ENCODE peak calls at places on chromosomes 1 and 21, in nine cellular contexts. K is Peyer's patch, J is RWPE1, D is heart left ventricle, Y is AG04450, E is astrocyte, N is MM.1S, Q is H1, W is neuronal stem cell. M is an unnamed sample.

GRCh38 chr1:25832336-25833037 is 12.7 kb downstream of the MTFR1L start:
- DNase-seq in K (no peak), J (peak), D (no peak), Y (no peak), E (no peak), N (no peak), Q (no peak), W (no peak), M (no peak)

GRCh38 chr1:182889997-182890396 is 50.9 kb downstream of the DHX9 start:
- DNase-seq in K (no peak), J (no peak), D (no peak), Y (no peak), E (no peak), N (peak), Q (no peak), W (no peak), M (no peak)

GRCh38 chr1:244052011-244052727 is 1.1 kb downstream of the ZBTB18 start:
- DNase-seq in K (no peak), J (no peak), D (no peak), Y (no peak), E (no peak), N (no peak), Q (no peak), W (no peak), M (no peak)

GRCh38 chr1:15220825-15221431 is 26.1 kb upstream of the FHAD1 start:
- DNase-seq in K (no peak), J (no peak), D (no peak), Y (no peak), E (no peak), N (no peak), Q (no peak), W (no peak), M (no peak)

GRCh38 chr1:174995121-174995520 is 4.6 kb upstream of the CACYBP start:
- DNase-seq in K (no peak), J (no peak), D (no peak), Y (no peak), E (no peak), N (no peak), Q (no peak), W (no peak), M (no peak)

GRCh38 chr1:177302365-177303044 is 131.7 kb downstream of the BRINP2 start:
- DNase-seq in K (no peak), J (no peak), D (peak), Y (no peak), E (no peak), N (no peak), Q (no peak), W (no peak), M (peak)

GRCh38 chr1:65467536-65467935 is 47.1 kb downstream of the LEPR start:
- DNase-seq in K (no peak), J (no peak), D (no peak), Y (no peak), E (peak), N (no peak), Q (peak), W (peak), M (no peak)

GRCh38 chr1:205350626-205351235 is 6.0 kb downstream of the KLHDC8A start:
- DNase-seq in K (no peak), J (no peak), D (no peak), Y (no peak), E (no peak), N (no peak), Q (no peak), W (no peak), M (no peak)

GRCh38 chr21:46155514-46156377 is at the start of gene FTCD:
- DNase-seq in K (no peak), J (no peak), D (peak), Y (no peak), E (no peak), N (no peak), Q (no peak), W (no peak), M (no peak)

GRCh38 chr21:38181101-38181500 is 75.7 kb upstream of the KCNJ15 start:
- DNase-seq in K (no peak), J (no peak), D (no peak), Y (no peak), E (peak), N (no peak), Q (no peak), W (no peak), M (no peak)

GRCh38 chr1:3355894-3356826 is 98.3 kb upstream of the ARHGEF16 start:
- DNase-seq in K (no peak), J (no peak), D (no peak), Y (no peak), E (no peak), N (no peak), Q (no peak), W (no peak), M (no peak)

GRCh38 chr1:200179126-200179780 is 151.7 kb downstream of the NR5A2 start:
- DNase-seq in K (no peak), J (no peak), D (no peak), Y (no peak), E (peak), N (no peak), Q (no peak), W (no peak), M (no peak)

GRCh38 chr21:26077523-26077922 is 93.0 kb downstream of the APP start:
- DNase-seq in K (no peak), J (no peak), D (no peak), Y (no peak), E (no peak), N (no peak), Q (no peak), W (no peak), M (no peak)

GRCh38 chr1:101316276-101316675 is 79.5 kb downstream of the S1PR1 start:
- DNase-seq in K (no peak), J (no peak), D (no peak), Y (no peak), E (no peak), N (no peak), Q (no peak), W (peak), M (no peak)

GRCh38 chr1:151537112-151537511 is 3.0 kb upstream of the TUFT1 start:
- DNase-seq in K (no peak), J (peak), D (no peak), Y (peak), E (peak), N (no peak), Q (no peak), W (no peak), M (no peak)

GRCh38 chr1:245931450-245931849 is 575.6 kb downstream of the SMYD3 start:
- DNase-seq in K (no peak), J (no peak), D (no peak), Y (no peak), E (no peak), N (no peak), Q (no peak), W (no peak), M (no peak)

GRCh38 chr1:15128520-15129313 is 24.8 kb upstream of the TMEM51 start:
- DNase-seq in K (peak), J (peak), D (peak), Y (no peak), E (no peak), N (peak), Q (peak), W (peak), M (peak)

GRCh38 chr21:42060166-42060565 is 11.0 kb upstream of the UMODL1 start:
- DNase-seq in K (no peak), J (no peak), D (no peak), Y (no peak), E (no peak), N (no peak), Q (no peak), W (no peak), M (no peak)

GRCh38 chr1:8661185-8662110 is 156.0 kb downstream of the RERE start:
- DNase-seq in K (no peak), J (peak), D (peak), Y (peak), E (peak), N (no peak), Q (no peak), W (no peak), M (no peak)

GRCh38 chr1:40926441-40926840 is 53.1 kb upstream of the CTPS1 start:
- DNase-seq in K (no peak), J (no peak), D (no peak), Y (no peak), E (no peak), N (no peak), Q (no peak), W (no peak), M (no peak)
- H3K27ac ChIP-seq in K (no peak), J (no peak), D (no peak), Y (no peak), E (no peak), N (no peak), Q (no peak), W (no peak), M (no peak)

GRCh38 chr1:154998201-154998780 is 4.3 kb upstream of the ZBTB7B start:
- DNase-seq in K (no peak), J (no peak), D (no peak), Y (no peak), E (no peak), N (no peak), Q (no peak), W (no peak), M (no peak)
- H3K27ac ChIP-seq in K (no peak), J (peak), D (no peak), Y (no peak), E (no peak), N (peak), Q (no peak), W (no peak), M (no peak)

GRCh38 chr1:201473296-201473695 is 4.3 kb upstream of the PHLDA3 start:
- DNase-seq in K (no peak), J (no peak), D (no peak), Y (no peak), E (no peak), N (no peak), Q (no peak), W (no peak), M (no peak)

GRCh38 chr1:201475915-201476669 is 7.1 kb upstream of the PHLDA3 start:
- DNase-seq in K (no peak), J (peak), D (no peak), Y (no peak), E (no peak), N (no peak), Q (no peak), W (no peak), M (no peak)

GRCh38 chr1:201479331-201479730 is 10.3 kb upstream of the PHLDA3 start:
- DNase-seq in K (no peak), J (no peak), D (no peak), Y (no peak), E (no peak), N (no peak), Q (no peak), W (no peak), M (no peak)

GRCh38 chr1:201475121-201475520 is 6.1 kb upstream of the PHLDA3 start:
- DNase-seq in K (no peak), J (peak), D (no peak), Y (no peak), E (no peak), N (no peak), Q (no peak), W (no peak), M (no peak)

GRCh38 chr1:201476670-201477344 is 7.8 kb upstream of the PHLDA3 start:
- DNase-seq in K (no peak), J (peak), D (no peak), Y (no peak), E (no peak), N (peak), Q (no peak), W (no peak), M (no peak)
- H3K27ac ChIP-seq in K (no peak), J (peak), D (no peak), Y (no peak), E (no peak), N (no peak), Q (no peak), W (no peak), M (no peak)

DNA sequence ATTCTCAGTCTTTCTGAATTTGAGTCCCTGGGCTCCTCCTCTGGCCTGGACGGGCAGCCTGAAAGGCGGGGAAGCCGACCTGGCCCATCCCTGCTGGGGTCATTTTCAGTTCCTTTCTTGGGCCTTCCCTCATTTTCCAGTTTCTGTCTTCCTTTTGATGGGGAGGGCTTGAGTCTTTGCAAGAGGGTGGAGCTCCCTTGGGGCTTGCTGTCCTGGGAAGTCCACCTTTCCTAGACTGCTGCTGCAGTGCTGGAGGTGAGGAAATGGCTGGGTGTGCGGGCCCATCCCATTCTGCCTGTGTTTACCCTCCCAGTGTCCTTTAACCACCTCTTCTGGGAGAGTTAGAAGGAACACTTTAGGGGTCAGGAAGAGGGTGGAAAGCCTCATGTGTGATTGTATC is 40.4 kb upstream of the SYNC start:
- DNase-seq in K (no peak), J (peak), D (no peak), Y (no peak), E (no peak), N (no peak), Q (no peak), W (no peak), M (no peak)
- H3K27ac ChIP-seq in K (peak), J (peak), D (no peak), Y (no peak), E (no peak), N (no peak), Q (no peak), W (no peak), M (peak)